ENCODE peak calls at places on chromosomes 3 and 15, in four cellular contexts. One of them, this sample, is unnamed. For H3K4me1, the result is how much of the 10 kb centered on the place peaks cover.

GRCh38 chr3:167184511-167184910 is 195.6 kb downstream of the ZBBX start:
- DNase-seq in lung: no peak
- DNase-seq in Karpas-422: no peak
- DNase-seq in adrenal gland: no peak
- DNase-seq in this sample: no peak

GRCh38 chr3:151770941-151771340 is 37.2 kb downstream of the AADACL2 start:
- DNase-seq in lung: peak
- DNase-seq in Karpas-422: no peak
- DNase-seq in adrenal gland: peak
- DNase-seq in this sample: no peak

GRCh38 chr15:22884344-22884743 is 45.9 kb downstream of the NIPA2 start:
- DNase-seq in adrenal gland: no peak
- DNase-seq in lung: no peak
- DNase-seq in Karpas-422: peak
- DNase-seq in this sample: no peak

GRCh38 chr15:75234191-75234810 is 23.8 kb upstream of the GOLGA6C start:
- DNase-seq in adrenal gland: peak
- DNase-seq in lung: no peak
- DNase-seq in Karpas-422: no peak
- DNase-seq in this sample: no peak

GRCh38 chr3:180278583-180279188 is 241.9 kb upstream of the PEX5L start:
- DNase-seq in adrenal gland: no peak
- DNase-seq in lung: no peak
- DNase-seq in Karpas-422: peak
- DNase-seq in this sample: no peak

GRCh38 chr3:157089455-157090221 is 70.3 kb downstream of the CCNL1 start:
- DNase-seq in lung: peak
- DNase-seq in adrenal gland: peak
- DNase-seq in Karpas-422: peak
- DNase-seq in this sample: no peak

GRCh38 chr15:24394303-24394702 is 281.3 kb upstream of the NPAP1 start:
- DNase-seq in lung: no peak
- DNase-seq in adrenal gland: no peak
- DNase-seq in Karpas-422: no peak
- DNase-seq in this sample: no peak

GRCh38 chr15:78392430-78392829 is 45.6 kb upstream of the IREB2 start:
- DNase-seq in adrenal gland: no peak
- DNase-seq in lung: no peak
- DNase-seq in Karpas-422: no peak
- DNase-seq in this sample: no peak

GRCh38 chr3:168040624-168041208 is 55.0 kb downstream of the GOLIM4 start:
- DNase-seq in Karpas-422: peak
- DNase-seq in lung: no peak
- DNase-seq in adrenal gland: no peak
- DNase-seq in this sample: no peak

GRCh38 chr3:36663666-36664291 is 100.6 kb downstream of the DCLK3 start:
- DNase-seq in adrenal gland: no peak
- DNase-seq in lung: no peak
- DNase-seq in Karpas-422: no peak
- DNase-seq in this sample: no peak

GRCh38 chr3:77372634-77373346 is 332.9 kb downstream of the ROBO2 start:
- DNase-seq in lung: no peak
- DNase-seq in adrenal gland: no peak
- DNase-seq in Karpas-422: peak
- DNase-seq in this sample: no peak

GRCh38 chr3:144364797-144365196 is 393.2 kb downstream of the DIPK2A start:
- DNase-seq in adrenal gland: no peak
- DNase-seq in Karpas-422: no peak
- DNase-seq in lung: no peak
- DNase-seq in this sample: no peak

GRCh38 chr15:53559364-53560253 is 199.9 kb downstream of the WDR72 start:
- DNase-seq in Karpas-422: no peak
- DNase-seq in lung: no peak
- DNase-seq in adrenal gland: no peak
- DNase-seq in this sample: no peak

GRCh38 chr3:194133661-194134230 is 2.2 kb upstream of the HES1 start:
- DNase-seq in lung: peak
- DNase-seq in Karpas-422: peak
- DNase-seq in adrenal gland: peak
- DNase-seq in this sample: no peak

GRCh38 chr3:58724376-58724775 is 57.8 kb upstream of the FAM3D start:
- DNase-seq in lung: no peak
- DNase-seq in adrenal gland: no peak
- DNase-seq in Karpas-422: no peak
- DNase-seq in this sample: no peak

GRCh38 chr3:175288616-175289015 is 429.5 kb downstream of the NAALADL2 start:
- DNase-seq in adrenal gland: no peak
- DNase-seq in Karpas-422: no peak
- DNase-seq in lung: no peak
- DNase-seq in this sample: no peak

GRCh38 chr3:3893590-3893989 is 94.4 kb downstream of the LRRN1 start:
- DNase-seq in lung: no peak
- DNase-seq in adrenal gland: no peak
- DNase-seq in Karpas-422: no peak
- DNase-seq in this sample: no peak

GRCh38 chr3:162141232-162141631 is 644.6 kb downstream of the OTOL1 start:
- DNase-seq in lung: no peak
- DNase-seq in adrenal gland: no peak
- DNase-seq in Karpas-422: no peak
- DNase-seq in this sample: no peak

GRCh38 chr15:63491116-63491817 is 13.1 kb upstream of the USP3 start:
- DNase-seq in adrenal gland: no peak
- DNase-seq in lung: no peak
- DNase-seq in Karpas-422: peak
- DNase-seq in this sample: peak

GRCh38 chr3:172201136-172201989 is 162.0 kb downstream of the FNDC3B start:
- DNase-seq in Karpas-422: no peak
- DNase-seq in lung: peak
- DNase-seq in adrenal gland: peak
- DNase-seq in this sample: no peak

GRCh38 chr3:120560304-120561250 is 35.6 kb upstream of the NDUFB4 start:
- DNase-seq in Karpas-422: no peak
- DNase-seq in lung: no peak
- DNase-seq in adrenal gland: no peak
- DNase-seq in this sample: no peak

GRCh38 chr15:42367041-42367440 is 7.7 kb downstream of the CAPN3 start:
- DNase-seq in lung: peak
- DNase-seq in adrenal gland: no peak
- DNase-seq in Karpas-422: no peak
- DNase-seq in this sample: no peak

GRCh38 chr3:24773798-24774197 is 279.1 kb upstream of the THRB start:
- DNase-seq in lung: peak
- DNase-seq in Karpas-422: peak
- DNase-seq in adrenal gland: peak
- DNase-seq in this sample: no peak

DNA sequence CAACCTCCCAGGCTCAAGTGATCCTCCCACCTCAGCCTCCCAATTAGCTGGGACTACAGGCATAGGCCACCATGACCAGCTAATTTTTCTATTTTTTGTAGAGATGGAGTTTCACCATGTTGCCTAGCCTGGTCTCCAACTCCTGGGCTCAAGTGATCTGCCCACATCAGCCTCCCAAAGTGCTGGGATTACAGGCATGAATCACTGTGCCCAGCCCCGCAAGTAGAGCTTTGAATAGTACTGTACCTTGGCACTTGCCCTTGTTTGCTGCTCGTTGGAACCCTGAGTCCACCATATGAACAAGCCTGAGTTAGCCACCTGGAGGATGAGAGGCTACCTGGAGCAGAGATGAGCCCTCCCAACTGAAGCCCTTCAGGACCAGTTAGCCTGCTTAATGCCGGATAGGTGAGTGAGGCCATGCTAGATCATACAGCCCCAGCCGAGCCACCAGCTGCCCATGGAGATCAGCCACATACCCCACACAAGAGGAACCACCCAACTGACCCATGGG is 267.9 kb downstream of the SHQ1 start:
- DNase-seq in adrenal gland: no peak
- DNase-seq in Karpas-422: no peak
- DNase-seq in lung: no peak
- DNase-seq in this sample: no peak
- H3K4me1 ChIP-seq in adrenal gland: under half
- H3K4me1 ChIP-seq in Karpas-422: under half
- H3K4me1 ChIP-seq in lung: under half
- H3K4me1 ChIP-seq in this sample: under half

GRCh38 chr15:81285461-81285860 is 38.5 kb downstream of the STARD5 start:
- DNase-seq in Karpas-422: no peak
- DNase-seq in lung: no peak
- DNase-seq in adrenal gland: no peak
- DNase-seq in this sample: no peak

GRCh38 chr15:81282911-81283310 is 41.0 kb downstream of the STARD5 start:
- DNase-seq in lung: no peak
- DNase-seq in adrenal gland: no peak
- DNase-seq in Karpas-422: no peak
- DNase-seq in this sample: no peak

GRCh38 chr15:81281925-81282895 is 41.7 kb downstream of the STARD5 start:
- DNase-seq in Karpas-422: no peak
- DNase-seq in lung: no peak
- DNase-seq in adrenal gland: no peak
- DNase-seq in this sample: no peak

GRCh38 chr15:81281176-81281735 is 42.7 kb downstream of the STARD5 start:
- DNase-seq in adrenal gland: no peak
- DNase-seq in lung: no peak
- DNase-seq in Karpas-422: no peak
- DNase-seq in this sample: peak

DNA sequence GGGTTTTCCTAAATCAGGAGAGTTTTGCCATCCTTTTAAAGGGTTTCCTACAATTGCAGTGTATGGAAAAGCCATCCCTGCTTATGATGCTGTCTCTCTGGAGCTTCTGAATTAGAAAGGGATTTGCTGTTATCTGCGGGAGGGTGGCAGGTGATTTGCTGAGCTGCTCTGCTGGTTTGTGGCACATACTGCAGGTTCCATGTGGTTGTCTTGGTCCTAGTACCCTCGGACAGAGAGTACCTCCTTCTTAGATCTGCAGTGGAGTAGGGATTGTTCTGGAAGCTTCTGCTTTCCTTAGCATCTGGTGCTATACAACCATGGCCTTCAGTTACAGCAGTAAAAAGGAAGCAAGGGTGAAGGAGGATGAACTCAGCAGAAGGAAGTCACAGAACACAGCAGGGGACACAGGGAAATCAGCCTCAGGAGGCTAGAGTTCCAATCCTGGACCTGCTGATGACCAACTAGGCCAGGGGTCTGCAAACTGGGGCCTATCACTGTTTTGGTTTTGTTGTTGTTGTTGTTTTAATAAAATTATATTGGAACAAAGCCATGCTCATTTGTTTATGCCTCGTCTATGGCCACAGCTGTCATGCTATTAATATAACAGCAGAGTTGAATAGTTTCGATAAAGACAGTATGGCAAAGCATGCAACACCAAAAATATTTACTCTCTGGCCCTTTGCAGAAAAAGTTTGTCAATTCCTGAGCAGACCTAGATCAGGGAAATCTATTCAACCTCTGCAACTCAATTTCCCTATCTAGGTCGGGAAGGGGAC is 39.5 kb downstream of the STARD5 start:
- DNase-seq in Karpas-422: no peak
- DNase-seq in lung: no peak
- DNase-seq in adrenal gland: no peak
- DNase-seq in this sample: no peak
- H3K4me1 ChIP-seq in Karpas-422: under half
- H3K4me1 ChIP-seq in lung: under half
- H3K4me1 ChIP-seq in adrenal gland: under half
- H3K4me1 ChIP-seq in this sample: under half

DNA sequence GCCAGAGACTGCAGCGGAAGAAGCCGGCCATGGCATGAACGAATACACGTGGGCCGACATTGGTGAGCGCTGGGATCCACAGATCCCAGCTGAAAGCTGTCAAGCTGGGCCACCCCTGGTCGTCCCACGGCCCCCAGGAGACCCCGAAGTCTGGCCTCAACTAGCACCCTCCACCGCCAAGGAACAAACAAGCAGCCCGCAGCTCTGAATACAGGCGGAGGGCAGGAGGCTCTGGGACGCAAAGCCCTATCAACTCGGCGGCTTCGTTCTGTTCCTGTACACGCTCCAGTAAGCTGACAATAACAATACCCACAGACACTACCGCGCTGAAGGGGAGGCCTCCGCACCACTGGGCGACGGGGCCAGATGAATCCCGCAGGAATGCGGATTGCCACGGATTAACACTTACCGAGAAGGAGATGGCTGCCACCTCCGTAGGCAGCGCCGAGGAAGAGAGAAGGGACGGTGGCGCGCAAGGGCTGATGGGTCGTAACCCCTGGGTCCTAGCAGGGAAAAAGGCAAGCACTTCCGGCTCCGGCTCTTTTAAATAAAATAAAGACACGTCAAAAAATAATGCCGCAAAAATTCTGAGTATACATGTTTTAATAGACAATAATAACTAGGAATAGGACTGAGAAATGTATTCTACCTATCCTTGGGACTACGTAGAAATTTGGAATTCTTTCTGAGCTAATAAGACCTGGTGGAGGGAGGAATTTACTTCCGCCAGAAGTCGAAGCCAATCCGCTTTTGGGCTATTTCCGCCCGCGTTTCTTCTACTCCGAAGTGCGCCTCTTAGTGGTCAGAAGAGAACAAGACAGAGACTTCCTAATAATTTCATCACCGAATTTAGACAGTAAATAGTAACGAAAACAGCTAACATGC is at the start of gene RPL32:
- DNase-seq in adrenal gland: peak
- DNase-seq in Karpas-422: peak
- DNase-seq in lung: peak
- DNase-seq in this sample: no peak
- H3K4me1 ChIP-seq in adrenal gland: under half
- H3K4me1 ChIP-seq in Karpas-422: half or more
- H3K4me1 ChIP-seq in lung: under half
- H3K4me1 ChIP-seq in this sample: under half

DNA sequence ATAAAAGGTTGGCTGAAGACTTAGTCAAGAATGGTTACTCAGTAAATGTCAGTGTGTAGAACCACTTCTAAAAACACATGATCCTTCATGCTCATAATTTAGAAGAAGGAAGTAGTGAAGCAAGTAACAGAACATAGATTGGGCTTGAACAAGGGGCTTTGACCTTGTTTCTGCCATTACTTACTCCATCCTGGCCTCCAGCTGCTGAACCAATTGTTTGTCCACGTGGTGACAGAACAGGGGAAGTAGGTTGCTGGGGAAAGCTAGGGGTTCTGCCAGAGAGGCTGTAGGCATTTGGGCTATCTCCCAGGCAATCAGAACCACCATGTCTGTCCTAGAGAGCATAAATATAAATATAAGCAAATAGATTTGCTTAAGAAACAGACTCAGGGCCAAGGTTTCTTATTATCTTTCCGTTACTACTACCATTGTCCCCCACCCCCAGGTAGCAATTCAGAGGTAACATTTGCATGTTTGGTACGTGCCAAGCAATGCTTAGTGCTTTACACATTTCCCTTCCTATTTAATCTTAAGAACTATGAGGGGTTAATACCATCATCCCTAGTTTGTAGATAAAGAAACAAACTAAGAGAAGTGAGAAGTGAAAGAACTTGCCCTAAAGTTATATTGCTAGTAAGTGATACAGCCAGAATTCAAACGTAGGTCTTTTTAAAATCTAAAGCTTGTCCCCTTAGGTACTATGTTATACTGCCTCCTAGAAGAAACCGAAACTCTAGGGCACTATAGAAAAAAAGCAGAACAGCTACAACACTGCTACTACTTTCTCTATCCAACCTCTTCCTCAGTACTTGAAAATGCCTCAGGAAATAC is 3.0 kb upstream of the SPG11 start:
- DNase-seq in Karpas-422: peak
- DNase-seq in lung: no peak
- DNase-seq in adrenal gland: no peak
- DNase-seq in this sample: no peak
- H3K4me1 ChIP-seq in Karpas-422: under half
- H3K4me1 ChIP-seq in lung: under half
- H3K4me1 ChIP-seq in adrenal gland: under half
- H3K4me1 ChIP-seq in this sample: under half

This sample was measured in vagina.